ENCODE peak calls at places on chromosomes 7 and 10, in five cellular contexts. G is uterus, R is RWPE1, P is lower lobe of right lung, S is gastrocnemius medialis. Z is an unnamed sample.
A peak's percentile ranks its signal among the peaks of the same experiment; 100 is the strongest.

GRCh38 chr7:68362745-68363518 is 1235.3 kb upstream of the AUTS2 start:
- DNase-seq in S (no peak), R (no peak), G (no peak), P (no peak), Z (no peak)

GRCh38 chr7:55438765-55439525 is 73.8 kb downstream of the LANCL2 start:
- DNase-seq in S (peak; percentile 34), P (no peak), R (peak; percentile 53), G (no peak), Z (no peak)

GRCh38 chr7:33674804-33675411 is 230.4 kb upstream of the BMPER start:
- DNase-seq in S (no peak), P (no peak), R (no peak), G (no peak), Z (no peak)

GRCh38 chr7:55887786-55888185 is 530 bp downstream of the ZNF713 start:
- DNase-seq in S (no peak), R (no peak), G (no peak), P (no peak), Z (no peak)

GRCh38 chr10:44619975-44620374 is 235.1 kb upstream of the CXCL12 start:
- DNase-seq in S (no peak), R (no peak), P (no peak), G (no peak), Z (no peak)

GRCh38 chr7:29866490-29866930 is 60.2 kb downstream of the WIPF3 start:
- DNase-seq in S (peak; percentile 70), R (no peak), G (no peak), P (peak; percentile 79), Z (no peak)

GRCh38 chr7:144386741-144387140 is 16.8 kb downstream of the NOBOX start:
- DNase-seq in S (no peak), P (no peak), G (no peak), R (no peak), Z (no peak)

GRCh38 chr7:127650842-127651555 is 995 bp upstream of the SND1 start:
- DNase-seq in S (no peak), P (no peak), R (peak; percentile 36), G (no peak), Z (no peak)

GRCh38 chr10:125023862-125024495 is 82.1 kb downstream of the ZRANB1 start:
- DNase-seq in S (peak; percentile 65), P (peak; percentile 47), G (peak; percentile 60), R (no peak), Z (no peak)
- H3K27ac ChIP-seq in S (peak overlapping the region; percentile 52), P (peak overlapping the region; percentile 31), G (peak overlapping the region; percentile 10), R (no peak overlapping the region), Z (no peak overlapping the region)

GRCh38 chr7:106175507-106175906 is 63.4 kb upstream of the SYPL1 start:
- DNase-seq in G (no peak), R (no peak), S (no peak), P (no peak), Z (no peak)

GRCh38 chr7:106177738-106178592 is 65.9 kb upstream of the SYPL1 start:
- DNase-seq in S (peak; percentile 73), P (no peak), G (no peak), R (no peak), Z (no peak)

GRCh38 chr7:106178593-106179134 is 66.6 kb upstream of the SYPL1 start:
- DNase-seq in S (no peak), R (peak; percentile 46), P (no peak), G (no peak), Z (no peak)

GRCh38 chr7:106177295-106177690 is 65.2 kb upstream of the SYPL1 start:
- DNase-seq in R (no peak), S (no peak), P (no peak), G (no peak), Z (no peak)

GRCh38 chr7:106176414-106177294 is 64.5 kb upstream of the SYPL1 start:
- DNase-seq in P (peak; percentile 86), G (peak; percentile 84), S (peak; percentile 63), R (peak; percentile 86), Z (no peak)
- H3K27ac ChIP-seq in P (peak overlapping the region; percentile 37), G (no peak overlapping the region), S (peak overlapping the region; percentile 71), R (no peak overlapping the region), Z (no peak overlapping the region)

GRCh38 chr10:113552014-113552413 is 839 bp upstream of the HABP2 start:
- DNase-seq in S (no peak), P (no peak), G (no peak), R (peak; percentile 34), Z (peak; percentile 83)

GRCh38 chr10:113552723-113553122 is at the start of gene HABP2:
- DNase-seq in P (no peak), S (no peak), R (no peak), G (no peak), Z (no peak)

GRCh38 chr10:113555245-113555644 is 2.4 kb downstream of the HABP2 start:
- DNase-seq in R (no peak), G (no peak), P (no peak), S (no peak), Z (no peak)

GRCh38 chr10:113554214-113554613 is 1.4 kb downstream of the HABP2 start:
- DNase-seq in S (no peak), P (no peak), R (no peak), G (no peak), Z (no peak)

DNA sequence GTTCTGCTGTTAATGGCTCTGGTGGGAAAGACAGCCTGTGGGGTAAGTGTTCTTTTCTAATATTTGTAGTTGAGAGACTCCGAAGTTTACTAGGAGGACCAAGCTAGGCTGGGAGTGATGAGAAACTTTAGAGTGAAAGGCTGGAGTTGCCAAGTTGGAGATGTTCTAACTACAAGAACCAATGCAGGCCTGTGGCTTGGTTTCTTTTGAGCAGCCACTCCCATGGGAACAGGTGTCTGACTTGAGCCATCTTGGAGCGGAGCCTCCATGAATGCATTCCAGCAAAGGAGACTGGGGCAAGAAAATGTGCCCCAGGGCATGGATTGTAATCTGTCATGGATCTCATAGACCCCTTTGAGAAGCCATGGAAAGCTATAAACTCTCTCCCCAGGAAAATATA is 296 bp downstream of the HABP2 start:
- DNase-seq in P (no peak), R (no peak), S (peak; percentile 13), G (no peak), Z (no peak)
- H3K27ac ChIP-seq in P (no peak overlapping the region), R (no peak overlapping the region), S (no peak overlapping the region), G (no peak overlapping the region), Z (no peak overlapping the region)

GRCh38 chr7:1288996-1289551 is 56.4 kb downstream of the UNCX start:
- DNase-seq in G (no peak), S (no peak), P (peak; percentile 43), R (no peak), Z (no peak)
- H3K27ac ChIP-seq in G (no peak overlapping the region), S (no peak overlapping the region), P (no peak overlapping the region), R (no peak overlapping the region), Z (no peak overlapping the region)

GRCh38 chr7:76334320-76334967 is 24.3 kb downstream of the YWHAG start:
- DNase-seq in G (no peak), P (no peak), S (no peak), R (no peak), Z (no peak)
- H3K27ac ChIP-seq in G (peak overlapping the region; percentile 67), P (no peak overlapping the region), S (peak overlapping the region; percentile 98), R (peak overlapping the region; percentile 51), Z (no peak overlapping the region)

DNA sequence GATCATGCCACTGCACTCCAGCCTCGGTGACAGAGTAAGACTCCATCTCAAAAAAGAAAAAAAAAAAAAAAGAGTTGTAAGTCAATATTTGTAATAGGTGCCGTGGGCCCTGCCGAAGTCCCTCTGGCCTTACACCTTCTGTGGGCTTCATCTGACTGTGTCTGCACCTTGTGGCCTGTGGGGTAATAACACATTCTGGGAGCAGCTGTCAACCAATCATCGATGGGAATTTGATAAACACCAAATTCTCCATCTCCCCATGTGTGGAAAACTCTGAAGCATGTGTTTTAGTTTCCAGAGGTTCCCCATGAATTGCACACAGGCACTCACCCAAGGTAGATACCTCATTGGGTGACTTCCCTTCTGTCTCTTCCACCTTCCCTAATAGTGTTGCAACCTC is 10.8 kb downstream of the ZNF394 start:
- DNase-seq in S (no peak), G (no peak), R (no peak), P (no peak), Z (no peak)
- H3K27ac ChIP-seq in S (no peak overlapping the region), G (no peak overlapping the region), R (peak overlapping the region; percentile 1), P (no peak overlapping the region), Z (no peak overlapping the region)

Z was measured in epithelial cell of prostate.